ENCODE peak calls at places on chromosomes 7 and 10, in six cellular contexts. V is right lobe of liver, J is A549, K is endothelial cell of umbilical vein, Z is HCT116, L is H1. H is an unnamed sample.

GRCh38 chr10:98087309-98087708 is 47.1 kb upstream of the R3HCC1L start:
- DNase-seq in V (no peak), J (no peak), K (no peak), Z (no peak), L (no peak), H (peak)

GRCh38 chr10:5047912-5048628 is 44.4 kb upstream of the AKR1C2 start:
- DNase-seq in V (no peak), J (peak), K (no peak), Z (no peak), L (no peak), H (no peak)

GRCh38 chr10:124508070-124508667 is 46.5 kb downstream of the LHPP start:
- DNase-seq in V (no peak), J (no peak), K (no peak), Z (no peak), L (no peak), H (no peak)

GRCh38 chr10:53491774-53492173 is 719.2 kb upstream of the MBL2 start:
- DNase-seq in V (no peak), J (no peak), K (no peak), Z (no peak), L (no peak), H (no peak)

GRCh38 chr10:62934258-62934657 is 118.1 kb upstream of the EGR2 start:
- DNase-seq in V (no peak), J (no peak), K (no peak), Z (peak), L (no peak), H (peak)

GRCh38 chr7:107697246-107698044 is 36.8 kb downstream of the SLC26A4 start:
- DNase-seq in V (no peak), J (no peak), K (peak), Z (no peak), L (no peak), H (no peak)

GRCh38 chr10:50596456-50596855 is 27.3 kb downstream of the SGMS1 start:
- DNase-seq in V (no peak), J (no peak), K (peak), Z (no peak), L (no peak), H (no peak)

GRCh38 chr10:649798-650690 is 39.4 kb downstream of the DIP2C start:
- DNase-seq in V (peak), J (peak), K (no peak), Z (no peak), L (no peak), H (no peak)

GRCh38 chr10:132422931-132423813 is 26.2 kb downstream of the PWWP2B start:
- DNase-seq in V (no peak), J (no peak), K (no peak), Z (no peak), L (no peak), H (peak)

GRCh38 chr7:136517971-136518370 is 350.5 kb upstream of the CHRM2 start:
- DNase-seq in V (no peak), J (no peak), K (no peak), Z (no peak), L (no peak), H (no peak)

GRCh38 chr10:114691442-114691941 is 33.4 kb upstream of the ABLIM1 start:
- DNase-seq in V (no peak), J (no peak), K (no peak), Z (no peak), L (no peak), H (peak)

GRCh38 chr10:12073526-12073925 is 4.8 kb downstream of the DHTKD1 start:
- DNase-seq in V (no peak), J (no peak), K (no peak), Z (no peak), L (no peak), H (no peak)

GRCh38 chr10:12063483-12063818 is 5.3 kb upstream of the DHTKD1 start:
- DNase-seq in V (no peak), J (no peak), K (no peak), Z (no peak), L (no peak), H (no peak)

GRCh38 chr10:12062754-12063482 is 5.8 kb upstream of the DHTKD1 start:
- DNase-seq in V (no peak), J (no peak), K (no peak), Z (no peak), L (no peak), H (no peak)

GRCh38 chr10:12067336-12067735 is 1.4 kb upstream of the DHTKD1 start:
- DNase-seq in V (no peak), J (no peak), K (no peak), Z (no peak), L (no peak), H (no peak)

GRCh38 chr10:12068467-12069269 is at the start of gene DHTKD1:
- DNase-seq in V (peak), J (peak), K (peak), Z (peak), L (peak), H (peak)
- TF ChIP-seq POLR2A in V (peak), J (peak), K (peak), Z (peak), L (peak), H (peak)

GRCh38 chr7:105387621-105388372 is 924 bp downstream of the SRPK2 start:
- DNase-seq in V (peak), J (peak), K (peak), Z (no peak), L (peak), H (peak)

GRCh38 chr7:105389090-105389650 is 449 bp upstream of the SRPK2 start:
- DNase-seq in V (peak), J (peak), K (peak), Z (peak), L (peak), H (peak)

GRCh38 chr7:105391429-105391828 is 2.7 kb upstream of the SRPK2 start:
- DNase-seq in V (no peak), J (no peak), K (no peak), Z (no peak), L (no peak), H (no peak)

GRCh38 chr7:105389889-105390288 is 1.2 kb upstream of the SRPK2 start:
- DNase-seq in V (no peak), J (no peak), K (no peak), Z (no peak), L (no peak), H (no peak)

GRCh38 chr7:105388373-105389089 is at the start of gene SRPK2:
- DNase-seq in V (peak), J (peak), K (peak), Z (no peak), L (peak), H (peak)
- TF ChIP-seq POLR2A in V (peak), J (peak), K (no peak), Z (no peak), L (peak), H (peak)

GRCh38 chr7:143407296-143408246 is 1.1 kb downstream of the EPHA1 start:
- DNase-seq in V (no peak), J (no peak), K (no peak), Z (no peak), L (no peak), H (peak)

GRCh38 chr7:143405671-143406352 is 2.8 kb downstream of the EPHA1 start:
- DNase-seq in V (peak), J (no peak), K (no peak), Z (no peak), L (peak), H (no peak)

GRCh38 chr7:143410523-143411004 is 1.9 kb upstream of the EPHA1 start:
- DNase-seq in V (no peak), J (no peak), K (no peak), Z (no peak), L (no peak), H (peak)

GRCh38 chr7:143408247-143408685 is 390 bp downstream of the EPHA1 start:
- DNase-seq in V (peak), J (no peak), K (no peak), Z (no peak), L (no peak), H (no peak)

GRCh38 chr7:143408686-143409551 is at the start of gene EPHA1:
- DNase-seq in V (peak), J (peak), K (no peak), Z (peak), L (peak), H (peak)
- TF ChIP-seq POLR2A in V (no peak), J (no peak), K (no peak), Z (no peak), L (peak), H (no peak)

GRCh38 chr10:67764012-67764822 is 68.2 kb upstream of the CTNNA3 start:
- DNase-seq in V (peak), J (peak), K (peak), Z (peak), L (peak), H (peak)

GRCh38 chr10:67760272-67760671 is 64.3 kb upstream of the CTNNA3 start:
- DNase-seq in V (no peak), J (no peak), K (no peak), Z (no peak), L (no peak), H (no peak)

GRCh38 chr10:67767245-67767644 is 70.7 kb downstream of the DNAJC12 start:
- DNase-seq in V (no peak), J (no peak), K (no peak), Z (no peak), L (no peak), H (no peak)

GRCh38 chr10:67763499-67764011 is 67.6 kb upstream of the CTNNA3 start:
- DNase-seq in V (peak), J (peak), K (peak), Z (no peak), L (peak), H (peak)
- TF ChIP-seq POLR2A in V (no peak), J (no peak), K (no peak), Z (no peak), L (no peak), H (no peak)

DNA sequence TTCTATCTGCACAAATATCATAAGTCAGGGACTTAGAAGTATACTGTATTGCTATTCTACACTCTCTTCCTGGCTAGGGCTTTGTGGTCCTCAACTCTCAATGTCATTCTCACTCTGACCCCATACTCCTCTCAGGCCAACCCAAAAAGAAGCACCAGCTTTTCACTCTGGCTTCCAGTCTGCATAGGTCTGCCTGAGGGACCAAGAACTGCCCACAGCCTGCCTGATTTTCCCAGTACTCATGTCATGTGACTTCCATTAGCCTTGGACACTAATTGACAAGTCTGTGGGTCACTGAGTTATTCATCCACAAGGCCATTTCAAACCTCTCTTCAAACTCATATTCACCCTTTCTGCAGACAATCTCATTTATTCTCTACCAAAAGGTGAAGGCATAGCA is 19.8 kb downstream of the PMPCB start:
- DNase-seq in V (no peak), J (no peak), K (no peak), Z (no peak), L (no peak), H (no peak)
- TF ChIP-seq POLR2A in V (no peak), J (no peak), K (no peak), Z (no peak), L (no peak), H (no peak)

DNA sequence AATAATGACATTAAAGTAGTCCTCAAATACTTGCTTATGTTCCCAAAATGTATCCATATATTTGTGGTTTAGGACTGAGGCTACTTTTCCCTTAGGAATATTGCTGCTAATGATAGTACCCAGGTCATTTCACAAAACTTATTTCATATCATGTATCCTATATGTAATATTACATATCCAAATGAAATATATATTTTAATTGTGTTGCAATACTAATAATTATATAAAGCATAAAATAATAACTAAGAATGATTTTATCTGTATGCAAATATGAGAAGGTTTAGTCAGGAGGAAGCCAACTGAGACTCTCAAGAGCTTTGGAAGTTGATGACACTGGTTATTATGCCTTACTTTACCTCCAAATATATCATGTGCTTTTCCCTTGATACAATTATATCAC is 231.5 kb upstream of the KLF14 start:
- DNase-seq in V (no peak), J (no peak), K (no peak), Z (no peak), L (no peak), H (no peak)
- TF ChIP-seq POLR2A in V (no peak), J (no peak), K (no peak), Z (no peak), L (no peak), H (no peak)

GRCh38 chr10:74500806-74501205 is 325.6 kb upstream of the KAT6B start:
- DNase-seq in V (no peak), J (no peak), K (peak), Z (no peak), L (no peak), H (no peak)
- TF ChIP-seq POLR2A in V (no peak), J (no peak), K (no peak), Z (no peak), L (no peak), H (no peak)

DNA sequence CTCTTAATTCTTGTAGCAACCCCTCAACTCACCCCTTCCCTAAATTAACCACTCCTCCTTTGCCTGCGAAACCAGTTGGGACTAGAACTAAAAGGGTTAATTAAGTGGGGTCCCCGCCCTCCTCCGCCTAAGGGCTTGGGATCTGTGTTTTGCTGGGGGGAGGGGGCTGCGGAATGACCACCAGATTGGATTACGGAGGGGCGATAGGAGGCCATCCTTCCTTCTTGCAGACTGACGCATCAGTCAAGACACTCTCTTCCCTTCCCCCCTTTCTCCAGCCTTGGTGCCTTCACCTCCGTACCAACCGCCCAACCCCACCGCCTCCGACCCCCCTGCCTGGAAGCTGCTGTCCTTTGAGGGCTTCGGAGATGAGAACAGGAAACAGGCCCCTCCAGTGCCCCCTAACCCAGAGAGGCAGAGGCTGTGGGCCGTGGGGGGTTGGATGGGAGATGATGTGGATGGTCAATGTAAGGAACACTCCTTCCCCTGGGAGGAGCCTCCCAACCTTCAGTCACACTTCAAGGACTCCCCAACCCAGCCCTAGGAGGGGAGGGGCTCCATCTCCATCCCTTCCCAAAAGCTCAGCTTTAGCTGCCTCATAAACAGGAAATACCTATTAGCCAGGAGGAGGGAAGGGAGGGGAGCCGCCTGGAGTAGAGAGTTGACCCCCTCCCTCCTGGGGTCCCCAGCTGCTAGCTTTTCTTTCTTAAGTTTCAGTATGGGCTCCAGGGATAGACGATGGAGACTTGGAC is 995 bp upstream of the LDB1 start:
- DNase-seq in V (peak), J (no peak), K (no peak), Z (no peak), L (peak), H (no peak)
- TF ChIP-seq POLR2A in V (no peak), J (no peak), K (no peak), Z (no peak), L (peak), H (no peak)

DNA sequence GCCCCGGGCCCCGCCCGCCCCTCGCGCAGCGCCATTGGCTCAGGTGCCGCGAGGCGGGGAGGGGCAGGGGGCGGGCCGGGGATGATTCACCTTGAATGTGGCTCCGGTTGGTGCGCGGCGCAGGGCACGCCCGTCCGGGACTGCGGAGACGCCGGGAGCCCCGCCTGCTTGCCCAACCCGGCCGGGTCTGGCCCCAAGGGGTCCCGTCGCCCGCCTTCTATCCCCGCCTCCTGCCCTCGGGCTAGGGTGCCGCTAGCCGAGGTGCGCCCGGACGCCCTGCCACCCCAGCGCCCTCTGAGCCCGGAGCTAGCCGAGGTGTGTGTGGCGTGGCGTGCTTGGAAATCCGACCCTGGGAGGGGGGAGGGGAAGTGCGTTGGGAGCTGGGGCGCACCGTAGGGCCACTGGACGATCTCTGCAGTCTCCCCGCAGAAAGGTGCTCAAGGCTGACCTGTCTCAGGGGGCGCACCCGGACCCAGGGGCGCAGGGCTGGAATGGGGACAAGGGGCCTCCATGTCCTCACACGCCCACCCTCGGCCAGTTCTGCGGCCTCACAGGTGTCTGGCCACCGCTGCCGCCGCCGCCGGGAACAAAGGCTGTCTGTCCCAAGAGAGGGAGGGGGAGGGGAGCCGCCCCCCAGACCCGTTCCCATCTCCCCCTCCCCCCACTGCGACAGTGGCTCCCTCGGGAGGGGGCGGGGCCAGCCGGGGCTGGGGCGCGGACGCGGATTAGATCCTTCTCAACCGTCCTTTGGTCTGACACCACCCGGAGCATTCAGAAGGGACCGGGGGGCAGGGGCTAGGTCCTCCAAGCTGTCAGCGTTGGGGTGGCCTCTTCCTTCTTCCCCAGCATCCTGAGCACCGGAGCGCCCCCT is 169.0 kb downstream of the NRF1 start:
- DNase-seq in V (peak), J (peak), K (no peak), Z (peak), L (peak), H (peak)
- TF ChIP-seq POLR2A in V (no peak), J (no peak), K (no peak), Z (no peak), L (no peak), H (peak)

H was measured in NB4.